ENCODE peak calls at places on chromosomes 2 and 18, in eight cellular contexts. One of them, this sample, is unnamed.

GRCh38 chr2:173716458-173717052 is 248.6 kb downstream of the SP3 start:
- DNase-seq in fibroblast of lung: peak
- DNase-seq in right lobe of liver: no peak
- DNase-seq in cardiac fibroblast: no peak
- DNase-seq in tibial artery: no peak
- DNase-seq in GM20000: no peak
- DNase-seq in WTC11: no peak
- DNase-seq in pancreas: no peak
- DNase-seq in this sample: no peak

GRCh38 chr18:38980420-38980819 is 1414.8 kb upstream of the CELF4 start:
- DNase-seq in fibroblast of lung: no peak
- DNase-seq in right lobe of liver: no peak
- DNase-seq in cardiac fibroblast: no peak
- DNase-seq in tibial artery: no peak
- DNase-seq in GM20000: no peak
- DNase-seq in WTC11: no peak
- DNase-seq in pancreas: no peak
- DNase-seq in this sample: no peak

GRCh38 chr2:15643209-15643500 is 51.5 kb downstream of the DDX1 start:
- DNase-seq in fibroblast of lung: no peak
- DNase-seq in right lobe of liver: no peak
- DNase-seq in cardiac fibroblast: no peak
- DNase-seq in tibial artery: no peak
- DNase-seq in GM20000: no peak
- DNase-seq in WTC11: no peak
- DNase-seq in pancreas: no peak
- DNase-seq in this sample: no peak

GRCh38 chr2:133821107-133821760 is 253.0 kb upstream of the NCKAP5 start:
- DNase-seq in fibroblast of lung: peak
- DNase-seq in right lobe of liver: no peak
- DNase-seq in cardiac fibroblast: peak
- DNase-seq in tibial artery: no peak
- DNase-seq in GM20000: no peak
- DNase-seq in WTC11: no peak
- DNase-seq in pancreas: no peak
- DNase-seq in this sample: no peak

GRCh38 chr18:43534511-43534910 is 257.2 kb upstream of the SYT4 start:
- DNase-seq in fibroblast of lung: peak
- DNase-seq in right lobe of liver: no peak
- DNase-seq in cardiac fibroblast: peak
- DNase-seq in tibial artery: no peak
- DNase-seq in GM20000: no peak
- DNase-seq in WTC11: no peak
- DNase-seq in pancreas: no peak
- DNase-seq in this sample: no peak

GRCh38 chr2:200931227-200931626 is 32.2 kb downstream of the ORC2 start:
- DNase-seq in fibroblast of lung: no peak
- DNase-seq in right lobe of liver: no peak
- DNase-seq in cardiac fibroblast: peak
- DNase-seq in tibial artery: no peak
- DNase-seq in GM20000: no peak
- DNase-seq in WTC11: no peak
- DNase-seq in pancreas: no peak
- DNase-seq in this sample: no peak

GRCh38 chr2:64604929-64605550 is 48.7 kb downstream of the SERTAD2 start:
- DNase-seq in fibroblast of lung: peak
- DNase-seq in right lobe of liver: no peak
- DNase-seq in cardiac fibroblast: peak
- DNase-seq in tibial artery: no peak
- DNase-seq in GM20000: no peak
- DNase-seq in WTC11: no peak
- DNase-seq in pancreas: peak
- DNase-seq in this sample: no peak

GRCh38 chr18:2515908-2516625 is 55.2 kb downstream of the METTL4 start:
- DNase-seq in fibroblast of lung: peak
- DNase-seq in right lobe of liver: no peak
- DNase-seq in cardiac fibroblast: peak
- DNase-seq in tibial artery: no peak
- DNase-seq in GM20000: peak
- DNase-seq in WTC11: no peak
- DNase-seq in pancreas: no peak
- DNase-seq in this sample: peak

GRCh38 chr2:31138037-31138962 is at the start of gene GALNT14:
- DNase-seq in fibroblast of lung: peak
- DNase-seq in right lobe of liver: peak
- DNase-seq in cardiac fibroblast: peak
- DNase-seq in tibial artery: peak
- DNase-seq in GM20000: peak
- DNase-seq in WTC11: peak
- DNase-seq in pancreas: peak
- DNase-seq in this sample: peak

GRCh38 chr2:96209011-96209728 is 543 bp upstream of the STARD7 start:
- DNase-seq in fibroblast of lung: no peak
- DNase-seq in right lobe of liver: no peak
- DNase-seq in cardiac fibroblast: no peak
- DNase-seq in tibial artery: no peak
- DNase-seq in GM20000: no peak
- DNase-seq in WTC11: no peak
- DNase-seq in pancreas: no peak
- DNase-seq in this sample: no peak

GRCh38 chr2:240968731-240969624 is 29.4 kb upstream of the SNED1 start:
- DNase-seq in fibroblast of lung: no peak
- DNase-seq in right lobe of liver: peak
- DNase-seq in cardiac fibroblast: no peak
- DNase-seq in tibial artery: no peak
- DNase-seq in GM20000: no peak
- DNase-seq in WTC11: no peak
- DNase-seq in pancreas: peak
- DNase-seq in this sample: no peak

GRCh38 chr18:70450658-70451253 is 161.9 kb downstream of the SOCS6 start:
- DNase-seq in fibroblast of lung: no peak
- DNase-seq in right lobe of liver: no peak
- DNase-seq in cardiac fibroblast: peak
- DNase-seq in tibial artery: no peak
- DNase-seq in GM20000: no peak
- DNase-seq in WTC11: no peak
- DNase-seq in pancreas: no peak
- DNase-seq in this sample: no peak

GRCh38 chr18:12657048-12657848 is 659 bp downstream of the SPIRE1 start:
- DNase-seq in fibroblast of lung: peak
- DNase-seq in right lobe of liver: peak
- DNase-seq in cardiac fibroblast: peak
- DNase-seq in tibial artery: peak
- DNase-seq in GM20000: peak
- DNase-seq in WTC11: peak
- DNase-seq in pancreas: peak
- DNase-seq in this sample: peak

GRCh38 chr18:75544496-75544895 is 117.0 kb upstream of the SMIM21 start:
- DNase-seq in fibroblast of lung: peak
- DNase-seq in right lobe of liver: no peak
- DNase-seq in cardiac fibroblast: peak
- DNase-seq in tibial artery: no peak
- DNase-seq in GM20000: no peak
- DNase-seq in WTC11: no peak
- DNase-seq in pancreas: no peak
- DNase-seq in this sample: no peak

GRCh38 chr2:164314148-164314547 is 307.1 kb downstream of the GRB14 start:
- DNase-seq in fibroblast of lung: peak
- DNase-seq in right lobe of liver: no peak
- DNase-seq in cardiac fibroblast: peak
- DNase-seq in tibial artery: no peak
- DNase-seq in GM20000: no peak
- DNase-seq in WTC11: no peak
- DNase-seq in pancreas: no peak
- DNase-seq in this sample: no peak

GRCh38 chr18:36993068-36993467 is 164.1 kb downstream of the KIAA1328 start:
- DNase-seq in fibroblast of lung: peak
- DNase-seq in right lobe of liver: no peak
- DNase-seq in cardiac fibroblast: peak
- DNase-seq in tibial artery: no peak
- DNase-seq in GM20000: no peak
- DNase-seq in WTC11: no peak
- DNase-seq in pancreas: no peak
- DNase-seq in this sample: no peak

GRCh38 chr2:8132889-8133288 is 549.0 kb upstream of the ID2 start:
- DNase-seq in fibroblast of lung: no peak
- DNase-seq in right lobe of liver: no peak
- DNase-seq in cardiac fibroblast: no peak
- DNase-seq in tibial artery: no peak
- DNase-seq in GM20000: no peak
- DNase-seq in WTC11: no peak
- DNase-seq in pancreas: no peak
- DNase-seq in this sample: no peak

GRCh38 chr2:128635361-128635900 is 316.8 kb upstream of the HS6ST1 start:
- DNase-seq in fibroblast of lung: no peak
- DNase-seq in right lobe of liver: peak
- DNase-seq in cardiac fibroblast: peak
- DNase-seq in tibial artery: no peak
- DNase-seq in GM20000: no peak
- DNase-seq in WTC11: no peak
- DNase-seq in pancreas: peak
- DNase-seq in this sample: no peak

GRCh38 chr18:47817017-47817911 is 113.2 kb downstream of the SMAD2 start:
- DNase-seq in fibroblast of lung: no peak
- DNase-seq in right lobe of liver: no peak
- DNase-seq in cardiac fibroblast: no peak
- DNase-seq in tibial artery: no peak
- DNase-seq in GM20000: no peak
- DNase-seq in WTC11: no peak
- DNase-seq in pancreas: no peak
- DNase-seq in this sample: no peak

GRCh38 chr2:28380185-28380584 is 12.5 kb upstream of the FOSL2 start:
- DNase-seq in fibroblast of lung: no peak
- DNase-seq in right lobe of liver: no peak
- DNase-seq in cardiac fibroblast: no peak
- DNase-seq in tibial artery: no peak
- DNase-seq in GM20000: no peak
- DNase-seq in WTC11: no peak
- DNase-seq in pancreas: no peak
- DNase-seq in this sample: no peak

GRCh38 chr2:107648781-107649413 is 177.8 kb upstream of the RGPD4 start:
- DNase-seq in fibroblast of lung: no peak
- DNase-seq in right lobe of liver: no peak
- DNase-seq in cardiac fibroblast: no peak
- DNase-seq in tibial artery: no peak
- DNase-seq in GM20000: no peak
- DNase-seq in WTC11: peak
- DNase-seq in pancreas: no peak
- DNase-seq in this sample: no peak
- TF ChIP-seq CTCF in fibroblast of lung: no peak
- TF ChIP-seq CTCF in right lobe of liver: no peak
- TF ChIP-seq CTCF in cardiac fibroblast: no peak
- TF ChIP-seq CTCF in tibial artery: no peak
- TF ChIP-seq CTCF in GM20000: no peak
- TF ChIP-seq CTCF in WTC11: peak
- TF ChIP-seq CTCF in pancreas: no peak
- TF ChIP-seq CTCF in this sample: no peak

GRCh38 chr2:191013876-191014652 is at the start of gene STAT1:
- DNase-seq in fibroblast of lung: peak
- DNase-seq in right lobe of liver: peak
- DNase-seq in cardiac fibroblast: peak
- DNase-seq in tibial artery: peak
- DNase-seq in GM20000: peak
- DNase-seq in WTC11: peak
- DNase-seq in pancreas: peak
- DNase-seq in this sample: peak
- TF ChIP-seq CTCF in fibroblast of lung: no peak
- TF ChIP-seq CTCF in right lobe of liver: peak
- TF ChIP-seq CTCF in cardiac fibroblast: no peak
- TF ChIP-seq CTCF in tibial artery: peak
- TF ChIP-seq CTCF in GM20000: no peak
- TF ChIP-seq CTCF in WTC11: no peak
- TF ChIP-seq CTCF in pancreas: no peak
- TF ChIP-seq CTCF in this sample: no peak

GRCh38 chr2:231115651-231116050 is 9.2 kb downstream of the HTR2B start:
- DNase-seq in fibroblast of lung: no peak
- DNase-seq in right lobe of liver: no peak
- DNase-seq in cardiac fibroblast: no peak
- DNase-seq in tibial artery: no peak
- DNase-seq in GM20000: no peak
- DNase-seq in WTC11: no peak
- DNase-seq in pancreas: no peak
- DNase-seq in this sample: no peak

GRCh38 chr2:231113489-231113888 is 11.4 kb downstream of the HTR2B start:
- DNase-seq in fibroblast of lung: peak
- DNase-seq in right lobe of liver: no peak
- DNase-seq in cardiac fibroblast: no peak
- DNase-seq in tibial artery: no peak
- DNase-seq in GM20000: no peak
- DNase-seq in WTC11: no peak
- DNase-seq in pancreas: no peak
- DNase-seq in this sample: no peak

GRCh38 chr2:231111987-231112386 is 12.9 kb downstream of the HTR2B start:
- DNase-seq in fibroblast of lung: peak
- DNase-seq in right lobe of liver: no peak
- DNase-seq in cardiac fibroblast: peak
- DNase-seq in tibial artery: no peak
- DNase-seq in GM20000: no peak
- DNase-seq in WTC11: no peak
- DNase-seq in pancreas: no peak
- DNase-seq in this sample: no peak

DNA sequence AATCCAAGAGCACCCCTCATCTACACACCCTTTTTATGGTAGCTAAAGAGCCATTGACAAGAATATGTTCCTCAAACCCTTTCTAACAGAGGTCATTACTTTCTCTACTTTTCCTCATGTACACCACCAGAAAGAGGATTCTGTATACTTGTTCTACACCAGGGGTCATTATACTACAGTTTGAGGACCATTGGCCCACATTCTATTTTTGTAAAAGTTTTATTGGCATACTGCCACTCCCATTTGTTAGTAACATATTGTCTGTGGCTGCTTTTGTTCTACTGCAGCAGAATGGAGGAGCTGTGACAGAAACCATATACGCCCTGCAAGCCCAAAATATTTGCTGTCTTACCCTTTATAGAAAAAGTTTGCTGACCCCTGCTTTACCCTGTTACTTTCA is 14.3 kb downstream of the HTR2B start:
- DNase-seq in fibroblast of lung: peak
- DNase-seq in right lobe of liver: no peak
- DNase-seq in cardiac fibroblast: peak
- DNase-seq in tibial artery: no peak
- DNase-seq in GM20000: no peak
- DNase-seq in WTC11: no peak
- DNase-seq in pancreas: no peak
- DNase-seq in this sample: no peak
- TF ChIP-seq CTCF in fibroblast of lung: peak
- TF ChIP-seq CTCF in right lobe of liver: peak
- TF ChIP-seq CTCF in cardiac fibroblast: peak
- TF ChIP-seq CTCF in tibial artery: peak
- TF ChIP-seq CTCF in GM20000: no peak
- TF ChIP-seq CTCF in WTC11: no peak
- TF ChIP-seq CTCF in pancreas: no peak
- TF ChIP-seq CTCF in this sample: no peak

DNA sequence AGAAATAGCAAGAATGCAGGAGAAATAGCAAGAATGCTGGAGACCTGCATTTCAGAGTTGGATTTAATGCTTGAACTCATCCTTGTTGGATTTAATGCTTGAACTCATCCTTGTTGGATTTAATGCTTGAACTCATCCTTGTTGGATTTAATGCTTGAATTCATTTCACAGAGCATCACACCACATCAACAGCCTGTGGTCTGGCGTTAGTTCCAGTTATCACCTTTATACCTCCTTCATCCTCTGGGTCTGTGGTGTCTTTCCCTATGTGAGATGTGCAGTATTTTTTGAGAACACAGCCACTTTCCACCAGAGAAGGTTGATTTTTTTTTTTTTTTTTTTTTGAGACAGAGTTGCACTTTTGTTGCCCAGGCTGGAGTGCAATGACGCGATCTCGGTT is 546.4 kb upstream of the SOX11 start:
- DNase-seq in fibroblast of lung: no peak
- DNase-seq in right lobe of liver: no peak
- DNase-seq in cardiac fibroblast: no peak
- DNase-seq in tibial artery: no peak
- DNase-seq in GM20000: no peak
- DNase-seq in WTC11: no peak
- DNase-seq in pancreas: no peak
- DNase-seq in this sample: no peak
- TF ChIP-seq CTCF in fibroblast of lung: no peak
- TF ChIP-seq CTCF in right lobe of liver: no peak
- TF ChIP-seq CTCF in cardiac fibroblast: no peak
- TF ChIP-seq CTCF in tibial artery: no peak
- TF ChIP-seq CTCF in GM20000: no peak
- TF ChIP-seq CTCF in WTC11: no peak
- TF ChIP-seq CTCF in pancreas: no peak
- TF ChIP-seq CTCF in this sample: no peak

This sample was measured in activated CD8-positive, alpha-beta T cell treated with anti-CD3 and anti-CD28 coated beads for 36 hours.